ENCODE peak calls at places on chromosomes 1 and 21, in six cellular contexts. One of them, this sample, is unnamed.

GRCh38 chr1:22611530-22611947 is 24.9 kb upstream of the C1QA start:
- DNase-seq in stomach: no peak
- DNase-seq in left ventricle myocardium inferior: peak; percentile 42
- DNase-seq in H9: peak; percentile 87
- DNase-seq in GM12878: no peak
- DNase-seq in A549: peak; percentile 38
- DNase-seq in this sample: peak; percentile 97

GRCh38 chr1:37477946-37478345 is 3.6 kb downstream of the ZC3H12A start:
- DNase-seq in stomach: no peak
- DNase-seq in left ventricle myocardium inferior: no peak
- DNase-seq in H9: no peak
- DNase-seq in GM12878: no peak
- DNase-seq in A549: peak; percentile 19
- DNase-seq in this sample: peak; percentile 51

GRCh38 chr1:207612762-207613161 is 32.2 kb upstream of the CR1L start:
- DNase-seq in stomach: no peak
- DNase-seq in left ventricle myocardium inferior: no peak
- DNase-seq in H9: peak; percentile 68
- DNase-seq in GM12878: no peak
- DNase-seq in A549: no peak
- DNase-seq in this sample: peak; percentile 73

GRCh38 chr1:204723131-204723787 is 37.7 kb upstream of the LRRN2 start:
- DNase-seq in stomach: no peak
- DNase-seq in left ventricle myocardium inferior: no peak
- DNase-seq in H9: peak; percentile 15
- DNase-seq in GM12878: no peak
- DNase-seq in A549: no peak
- DNase-seq in this sample: peak; percentile 34

GRCh38 chr1:168825129-168825528 is 96.1 kb upstream of the DPT start:
- DNase-seq in stomach: no peak
- DNase-seq in left ventricle myocardium inferior: no peak
- DNase-seq in H9: no peak
- DNase-seq in GM12878: no peak
- DNase-seq in A549: no peak
- DNase-seq in this sample: no peak

GRCh38 chr1:158714754-158715153 is 5.8 kb downstream of the OR6K3 start:
- DNase-seq in stomach: no peak
- DNase-seq in left ventricle myocardium inferior: no peak
- DNase-seq in H9: no peak
- DNase-seq in GM12878: no peak
- DNase-seq in A549: no peak
- DNase-seq in this sample: no peak

GRCh38 chr21:25721987-25722386 is 12.7 kb downstream of the ATP5PF start:
- DNase-seq in stomach: no peak
- DNase-seq in left ventricle myocardium inferior: no peak
- DNase-seq in H9: no peak
- DNase-seq in GM12878: no peak
- DNase-seq in A549: no peak
- DNase-seq in this sample: no peak

GRCh38 chr1:62778208-62778607 is 5.7 kb upstream of the ATG4C start:
- DNase-seq in stomach: no peak
- DNase-seq in left ventricle myocardium inferior: no peak
- DNase-seq in H9: no peak
- DNase-seq in GM12878: no peak
- DNase-seq in A549: no peak
- DNase-seq in this sample: no peak

GRCh38 chr1:75130865-75131592 is 3.2 kb upstream of the LHX8 start:
- DNase-seq in stomach: no peak
- DNase-seq in left ventricle myocardium inferior: no peak
- DNase-seq in H9: peak; percentile 74
- DNase-seq in GM12878: no peak
- DNase-seq in A549: no peak
- DNase-seq in this sample: peak; percentile 81

GRCh38 chr1:20727746-20728316 is 4.7 kb downstream of the SH2D5 start:
- DNase-seq in stomach: peak; percentile 16
- DNase-seq in left ventricle myocardium inferior: no peak
- DNase-seq in H9: peak; percentile 75
- DNase-seq in GM12878: no peak
- DNase-seq in A549: no peak
- DNase-seq in this sample: peak; percentile 85

GRCh38 chr1:16209847-16210407 is 2.5 kb downstream of the ARHGEF19 start:
- DNase-seq in stomach: no peak
- DNase-seq in left ventricle myocardium inferior: no peak
- DNase-seq in H9: no peak
- DNase-seq in GM12878: no peak
- DNase-seq in A549: no peak
- DNase-seq in this sample: no peak

GRCh38 chr21:30463713-30464112 is 16.5 kb downstream of the KRTAP19-1 start:
- DNase-seq in stomach: no peak
- DNase-seq in left ventricle myocardium inferior: no peak
- DNase-seq in H9: no peak
- DNase-seq in GM12878: no peak
- DNase-seq in A549: peak; percentile 1
- DNase-seq in this sample: peak; percentile 48

GRCh38 chr1:59333626-59334277 is 36.9 kb downstream of the FGGY start:
- DNase-seq in stomach: no peak
- DNase-seq in left ventricle myocardium inferior: no peak
- DNase-seq in H9: no peak
- DNase-seq in GM12878: no peak
- DNase-seq in A549: no peak
- DNase-seq in this sample: no peak

GRCh38 chr1:2590233-2591141 is 3.9 kb downstream of the PRXL2B start:
- DNase-seq in stomach: no peak
- DNase-seq in left ventricle myocardium inferior: no peak
- DNase-seq in H9: no peak
- DNase-seq in GM12878: no peak
- DNase-seq in A549: no peak
- DNase-seq in this sample: no peak

GRCh38 chr1:30853350-30853749 is 55.2 kb downstream of the SDC3 start:
- DNase-seq in stomach: no peak
- DNase-seq in left ventricle myocardium inferior: no peak
- DNase-seq in H9: peak; percentile 67
- DNase-seq in GM12878: no peak
- DNase-seq in A549: no peak
- DNase-seq in this sample: peak; percentile 76

GRCh38 chr1:115710859-115711624 is 57.5 kb downstream of the CASQ2 start:
- DNase-seq in stomach: peak; percentile 42
- DNase-seq in left ventricle myocardium inferior: no peak
- DNase-seq in H9: no peak
- DNase-seq in GM12878: no peak
- DNase-seq in A549: peak; percentile 2
- DNase-seq in this sample: no peak

GRCh38 chr1:91349524-91349923 is 55.1 kb downstream of the HFM1 start:
- DNase-seq in stomach: no peak
- DNase-seq in left ventricle myocardium inferior: no peak
- DNase-seq in H9: no peak
- DNase-seq in GM12878: no peak
- DNase-seq in A549: no peak
- DNase-seq in this sample: no peak

GRCh38 chr1:29237906-29238600 is 1.7 kb downstream of the PTPRU start:
- DNase-seq in stomach: peak; percentile 44
- DNase-seq in left ventricle myocardium inferior: peak; percentile 58
- DNase-seq in H9: peak; percentile 59
- DNase-seq in GM12878: no peak
- DNase-seq in A549: peak; percentile 12
- DNase-seq in this sample: peak; percentile 82

GRCh38 chr1:202069670-202070069 is 53.0 kb upstream of the GPR37L1 start:
- DNase-seq in stomach: peak; percentile 66
- DNase-seq in left ventricle myocardium inferior: no peak
- DNase-seq in H9: no peak
- DNase-seq in GM12878: no peak
- DNase-seq in A549: no peak
- DNase-seq in this sample: peak; percentile 77

GRCh38 chr1:54998677-54999076 is at the start of gene BSND:
- DNase-seq in stomach: no peak
- DNase-seq in left ventricle myocardium inferior: no peak
- DNase-seq in H9: no peak
- DNase-seq in GM12878: no peak
- DNase-seq in A549: no peak
- DNase-seq in this sample: no peak

GRCh38 chr1:54996359-54996868 is 2.3 kb upstream of the BSND start:
- DNase-seq in stomach: peak; percentile 80
- DNase-seq in left ventricle myocardium inferior: peak; percentile 64
- DNase-seq in H9: peak; percentile 87
- DNase-seq in GM12878: no peak
- DNase-seq in A549: peak; percentile 67
- DNase-seq in this sample: peak; percentile 95

GRCh38 chr1:54996869-54997710 is 1.6 kb upstream of the BSND start:
- DNase-seq in stomach: no peak
- DNase-seq in left ventricle myocardium inferior: no peak
- DNase-seq in H9: no peak
- DNase-seq in GM12878: no peak
- DNase-seq in A549: no peak
- DNase-seq in this sample: peak; percentile 77

GRCh38 chr1:54997711-54997986 is 1.1 kb upstream of the BSND start:
- DNase-seq in stomach: no peak
- DNase-seq in left ventricle myocardium inferior: no peak
- DNase-seq in H9: peak; percentile 80
- DNase-seq in GM12878: no peak
- DNase-seq in A549: no peak
- DNase-seq in this sample: peak; percentile 81

DNA sequence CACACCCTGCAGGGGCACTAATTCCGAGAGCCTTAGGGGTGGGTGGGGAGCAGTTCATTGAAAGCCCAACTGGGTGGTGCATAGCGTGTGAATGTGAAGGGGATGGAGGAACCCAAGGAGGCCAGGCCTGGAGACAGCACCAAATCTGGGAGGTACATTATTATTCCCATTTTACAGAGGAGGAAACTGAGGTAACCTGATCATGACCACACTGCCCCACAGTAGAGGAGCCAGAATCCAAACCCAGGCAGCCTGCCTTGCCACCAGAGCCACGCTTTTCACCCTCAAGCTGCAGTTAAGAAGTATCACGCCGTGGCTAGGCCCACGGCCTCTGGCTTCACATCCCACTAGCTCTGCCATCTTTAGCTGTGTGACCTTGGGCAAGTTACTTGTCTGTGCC is 633 bp upstream of the BSND start:
- DNase-seq in stomach: no peak
- DNase-seq in left ventricle myocardium inferior: no peak
- DNase-seq in H9: no peak
- DNase-seq in GM12878: no peak
- DNase-seq in A549: no peak
- DNase-seq in this sample: no peak
- TF ChIP-seq CTCF in stomach: no peak
- TF ChIP-seq CTCF in left ventricle myocardium inferior: no peak
- TF ChIP-seq CTCF in H9: no peak
- TF ChIP-seq CTCF in GM12878: no peak
- TF ChIP-seq CTCF in A549: no peak
- TF ChIP-seq CTCF in this sample: no peak

GRCh38 chr1:47545912-47546483 is 108.2 kb downstream of the FOXD2 start:
- DNase-seq in stomach: no peak
- DNase-seq in left ventricle myocardium inferior: no peak
- DNase-seq in H9: peak; percentile 51
- DNase-seq in GM12878: no peak
- DNase-seq in A549: no peak
- DNase-seq in this sample: peak; percentile 71

GRCh38 chr1:47548188-47548587 is 110.3 kb downstream of the FOXD2 start:
- DNase-seq in stomach: no peak
- DNase-seq in left ventricle myocardium inferior: no peak
- DNase-seq in H9: no peak
- DNase-seq in GM12878: no peak
- DNase-seq in A549: no peak
- DNase-seq in this sample: peak; percentile 69

GRCh38 chr1:47547753-47548152 is 109.9 kb downstream of the FOXD2 start:
- DNase-seq in stomach: no peak
- DNase-seq in left ventricle myocardium inferior: no peak
- DNase-seq in H9: no peak
- DNase-seq in GM12878: no peak
- DNase-seq in A549: no peak
- DNase-seq in this sample: peak; percentile 65

GRCh38 chr1:47551971-47552528 is 114.2 kb downstream of the FOXD2 start:
- DNase-seq in stomach: no peak
- DNase-seq in left ventricle myocardium inferior: no peak
- DNase-seq in H9: no peak
- DNase-seq in GM12878: no peak
- DNase-seq in A549: no peak
- DNase-seq in this sample: no peak

DNA sequence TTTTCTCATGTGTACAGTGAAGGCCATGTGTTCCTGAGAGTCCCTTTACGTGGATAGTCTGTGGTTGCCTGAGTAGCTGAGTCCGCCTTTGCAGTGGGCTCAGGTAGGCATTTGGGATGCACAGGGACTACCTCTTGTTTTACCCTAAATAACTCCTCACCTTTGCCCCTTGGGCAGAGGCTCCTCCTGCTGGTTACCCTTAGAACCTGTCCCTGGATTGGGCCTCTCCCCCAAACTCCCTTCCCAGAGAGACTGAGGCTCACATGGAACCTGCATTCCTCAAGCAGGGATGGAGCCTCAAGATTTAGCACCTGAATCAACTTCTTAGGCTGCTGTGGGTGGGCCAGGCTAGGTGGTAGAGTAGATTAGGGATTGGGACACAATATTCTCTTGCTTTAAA is 111.7 kb downstream of the FOXD2 start:
- DNase-seq in stomach: no peak
- DNase-seq in left ventricle myocardium inferior: no peak
- DNase-seq in H9: no peak
- DNase-seq in GM12878: no peak
- DNase-seq in A549: no peak
- DNase-seq in this sample: peak; percentile 42
- H3K27ac ChIP-seq in stomach: no peak overlapping the region
- H3K27ac ChIP-seq in left ventricle myocardium inferior: no peak overlapping the region
- H3K27ac ChIP-seq in H9: no peak overlapping the region
- H3K27ac ChIP-seq in GM12878: no peak overlapping the region
- H3K27ac ChIP-seq in A549: no peak overlapping the region
- H3K27ac ChIP-seq in this sample: no peak overlapping the region

DNA sequence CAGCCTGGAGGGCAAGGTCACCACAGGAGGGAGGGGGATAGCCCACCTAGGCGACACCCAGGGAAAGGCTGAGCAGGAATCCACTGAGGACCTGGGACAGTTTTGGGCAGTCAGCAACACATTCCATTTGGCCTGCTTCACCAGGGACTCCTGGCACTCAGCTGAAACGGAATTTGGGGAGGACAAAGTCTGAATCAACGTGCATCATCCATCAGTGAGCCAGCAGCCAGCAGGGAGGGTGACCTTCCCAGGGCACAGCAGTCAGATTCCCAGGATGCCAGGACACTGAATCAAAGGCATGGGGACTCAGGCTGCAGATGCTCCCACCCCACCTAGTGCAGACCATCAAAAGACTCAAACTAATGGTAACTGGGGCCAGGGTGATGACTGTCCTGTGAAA is 4.6 kb downstream of the SH3BP5L start:
- DNase-seq in stomach: no peak
- DNase-seq in left ventricle myocardium inferior: no peak
- DNase-seq in H9: no peak
- DNase-seq in GM12878: no peak
- DNase-seq in A549: peak; percentile 56
- DNase-seq in this sample: no peak
- H3K4me1 ChIP-seq in stomach: peaks cover 69% of the 10 kb centered on the region
- H3K4me1 ChIP-seq in left ventricle myocardium inferior: peaks cover 68% of the 10 kb centered on the region
- H3K4me1 ChIP-seq in H9: peaks cover 2% of the 10 kb centered on the region
- H3K4me1 ChIP-seq in GM12878: peaks cover 22% of the 10 kb centered on the region
- H3K4me1 ChIP-seq in A549: peaks cover 46% of the 10 kb centered on the region
- H3K4me1 ChIP-seq in this sample: peaks cover 3% of the 10 kb centered on the region

DNA sequence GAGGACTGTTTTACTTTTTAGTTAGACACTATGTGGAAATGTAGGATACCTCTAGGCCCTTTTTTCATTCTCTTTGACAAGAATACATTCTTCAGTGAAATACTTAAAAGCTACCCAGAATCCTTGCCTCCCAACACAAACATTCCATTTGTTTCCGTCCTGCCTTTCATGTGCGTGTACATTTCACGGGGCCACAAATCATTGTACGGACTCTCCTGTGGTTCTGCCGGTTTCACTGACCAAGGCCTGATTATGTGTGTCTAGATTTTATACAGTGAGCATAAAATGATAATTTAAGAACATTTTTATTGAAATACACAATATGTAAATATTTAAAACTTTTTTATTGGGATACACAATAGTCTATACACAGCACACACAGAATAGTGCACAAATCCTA is 76.4 kb downstream of the RUNX3 start:
- DNase-seq in stomach: no peak
- DNase-seq in left ventricle myocardium inferior: no peak
- DNase-seq in H9: no peak
- DNase-seq in GM12878: no peak
- DNase-seq in A549: no peak
- DNase-seq in this sample: no peak
- TF ChIP-seq CTCF in stomach: no peak
- TF ChIP-seq CTCF in left ventricle myocardium inferior: no peak
- TF ChIP-seq CTCF in H9: no peak
- TF ChIP-seq CTCF in GM12878: no peak
- TF ChIP-seq CTCF in A549: no peak
- TF ChIP-seq CTCF in this sample: no peak

This sample was measured in endodermal cell.